ENCODE peak calls at places on chromosomes 16 and 17, in five cellular contexts. D, Q, B, N and P are unnamed samples.

GRCh38 chr17:46262271-46262670 is 32.7 kb upstream of the LRRC37A start:
- DNase-seq in Q (no peak), D (no peak), N (no peak), B (no peak), P (no peak)

GRCh38 chr17:17376362-17376761 is 73.2 kb downstream of the NT5M start:
- DNase-seq in N (no peak), D (no peak), B (no peak), Q (no peak), P (no peak)

GRCh38 chr16:84672276-84673202 is 24.2 kb downstream of the KLHL36 start:
- DNase-seq in B (peak; percentile 62), N (peak; percentile 78), D (peak; percentile 76), Q (peak; percentile 88), P (peak; percentile 33)

GRCh38 chr17:50604470-50604869 is 30.2 kb upstream of the ABCC3 start:
- DNase-seq in B (no peak), Q (no peak), N (peak; percentile 94), D (no peak), P (no peak)

GRCh38 chr17:19703106-19703775 is 13.1 kb downstream of the SLC47A2 start:
- DNase-seq in Q (no peak), N (no peak), B (no peak), D (no peak), P (no peak)

GRCh38 chr17:3681057-3681456 is 12.4 kb downstream of the EMC6 start:
- DNase-seq in Q (no peak), D (no peak), B (no peak), N (no peak), P (no peak)

GRCh38 chr17:36183001-36183810 is 6.8 kb upstream of the TBC1D3B start:
- DNase-seq in Q (peak; percentile 68), D (no peak), N (peak; percentile 80), B (no peak), P (no peak)

GRCh38 chr17:50633683-50634082 is 998 bp upstream of the ABCC3 start:
- DNase-seq in B (no peak), D (no peak), N (no peak), Q (no peak), P (no peak)

GRCh38 chr17:76868176-76868668 is at the start of gene MGAT5B:
- DNase-seq in D (peak; percentile 90), B (peak; percentile 61), Q (peak; percentile 96), N (peak; percentile 87), P (peak; percentile 42)

GRCh38 chr17:29567362-29568330 is 809 bp upstream of the ABHD15 start:
- DNase-seq in D (peak; percentile 88), N (peak; percentile 66), B (peak; percentile 47), Q (peak; percentile 90), P (no peak)

GRCh38 chr16:29848420-29849297 is 14.4 kb downstream of the CDIPT start:
- DNase-seq in D (peak; percentile 88), Q (peak; percentile 81), N (peak; percentile 88), B (peak; percentile 71), P (peak; percentile 30)